ENCODE peak calls at places on chromosomes 16 and 17, in four cellular contexts. One of them, this sample, is unnamed.
A peak's percentile ranks its signal among the peaks of the same experiment; 100 is the strongest.

GRCh38 chr16:68290455-68290854 is 20.3 kb downstream of the SLC7A6OS start:
- DNase-seq in heart left ventricle: no peak
- DNase-seq in H9: no peak
- DNase-seq in foreskin keratinocyte: no peak
- DNase-seq in this sample: no peak

GRCh38 chr16:59394526-59394925 is 660.4 kb upstream of the GOT2 start:
- DNase-seq in heart left ventricle: no peak
- DNase-seq in H9: no peak
- DNase-seq in foreskin keratinocyte: no peak
- DNase-seq in this sample: no peak

GRCh38 chr17:60678118-60678444 is 430 bp downstream of the BCAS3 start:
- DNase-seq in heart left ventricle: no peak
- DNase-seq in H9: no peak
- DNase-seq in foreskin keratinocyte: no peak
- DNase-seq in this sample: no peak

GRCh38 chr16:84985079-84986065 is 26.0 kb downstream of the ZDHHC7 start:
- DNase-seq in heart left ventricle: no peak
- DNase-seq in H9: no peak
- DNase-seq in foreskin keratinocyte: peak; percentile 57
- DNase-seq in this sample: no peak

GRCh38 chr17:76492250-76492988 is 8.8 kb downstream of the RHBDF2 start:
- DNase-seq in heart left ventricle: no peak
- DNase-seq in H9: no peak
- DNase-seq in foreskin keratinocyte: no peak
- DNase-seq in this sample: peak; percentile 46

GRCh38 chr17:34151081-34151480 is 104.0 kb upstream of the CCL2 start:
- DNase-seq in heart left ventricle: no peak
- DNase-seq in H9: no peak
- DNase-seq in foreskin keratinocyte: no peak
- DNase-seq in this sample: no peak

GRCh38 chr17:41178843-41179616 is 1.0 kb upstream of the KRTAP4-2 start:
- DNase-seq in heart left ventricle: no peak
- DNase-seq in H9: no peak
- DNase-seq in foreskin keratinocyte: peak; percentile 29
- DNase-seq in this sample: no peak

GRCh38 chr17:1491406-1492248 is 859 bp downstream of the MYO1C start:
- DNase-seq in heart left ventricle: peak; percentile 82
- DNase-seq in H9: no peak
- DNase-seq in foreskin keratinocyte: no peak
- DNase-seq in this sample: peak; percentile 65

GRCh38 chr17:218711-219110 is 37.3 kb upstream of the DOC2B start:
- DNase-seq in heart left ventricle: peak; percentile 18
- DNase-seq in H9: no peak
- DNase-seq in foreskin keratinocyte: no peak
- DNase-seq in this sample: peak; percentile 10

GRCh38 chr17:214881-215331 is 33.5 kb upstream of the DOC2B start:
- DNase-seq in heart left ventricle: no peak
- DNase-seq in H9: no peak
- DNase-seq in foreskin keratinocyte: no peak
- DNase-seq in this sample: no peak

GRCh38 chr17:213286-214105 is 32.0 kb upstream of the DOC2B start:
- DNase-seq in heart left ventricle: no peak
- DNase-seq in H9: no peak
- DNase-seq in foreskin keratinocyte: no peak
- DNase-seq in this sample: peak; percentile 3

GRCh38 chr17:219696-220095 is 38.2 kb upstream of the DOC2B start:
- DNase-seq in heart left ventricle: no peak
- DNase-seq in H9: no peak
- DNase-seq in foreskin keratinocyte: no peak
- DNase-seq in this sample: peak; percentile 7

GRCh38 chr17:216625-217024 is 35.2 kb upstream of the DOC2B start:
- DNase-seq in heart left ventricle: no peak
- DNase-seq in H9: no peak
- DNase-seq in foreskin keratinocyte: no peak
- DNase-seq in this sample: no peak
- H3K27ac ChIP-seq in heart left ventricle: peak overlapping the region; percentile 61
- H3K27ac ChIP-seq in H9: no peak overlapping the region
- H3K27ac ChIP-seq in foreskin keratinocyte: no peak overlapping the region
- H3K27ac ChIP-seq in this sample: no peak overlapping the region

DNA sequence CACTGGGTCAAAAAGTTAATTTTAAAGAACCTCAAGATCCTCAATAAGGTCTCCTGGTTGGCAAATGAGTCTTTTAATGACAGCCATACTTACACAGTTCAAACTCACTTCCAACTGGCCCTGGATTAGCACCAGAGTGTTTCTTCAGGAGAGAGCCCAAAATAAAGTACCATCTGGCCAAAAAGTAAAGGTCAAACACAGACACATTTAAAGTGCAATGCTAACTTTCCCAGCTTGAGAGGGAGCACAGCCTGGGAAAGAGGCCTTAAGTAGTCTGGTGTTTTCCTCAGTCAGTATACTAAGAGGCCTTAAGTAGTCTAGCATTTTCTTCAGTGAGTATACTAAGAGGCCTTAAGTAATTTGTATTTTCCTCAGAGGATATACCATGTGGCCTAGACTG is 46.6 kb upstream of the ERN1 start:
- DNase-seq in heart left ventricle: no peak
- DNase-seq in H9: no peak
- DNase-seq in foreskin keratinocyte: no peak
- DNase-seq in this sample: no peak
- H3K27ac ChIP-seq in heart left ventricle: peak overlapping the region; percentile 77
- H3K27ac ChIP-seq in H9: no peak overlapping the region
- H3K27ac ChIP-seq in foreskin keratinocyte: no peak overlapping the region
- H3K27ac ChIP-seq in this sample: no peak overlapping the region

DNA sequence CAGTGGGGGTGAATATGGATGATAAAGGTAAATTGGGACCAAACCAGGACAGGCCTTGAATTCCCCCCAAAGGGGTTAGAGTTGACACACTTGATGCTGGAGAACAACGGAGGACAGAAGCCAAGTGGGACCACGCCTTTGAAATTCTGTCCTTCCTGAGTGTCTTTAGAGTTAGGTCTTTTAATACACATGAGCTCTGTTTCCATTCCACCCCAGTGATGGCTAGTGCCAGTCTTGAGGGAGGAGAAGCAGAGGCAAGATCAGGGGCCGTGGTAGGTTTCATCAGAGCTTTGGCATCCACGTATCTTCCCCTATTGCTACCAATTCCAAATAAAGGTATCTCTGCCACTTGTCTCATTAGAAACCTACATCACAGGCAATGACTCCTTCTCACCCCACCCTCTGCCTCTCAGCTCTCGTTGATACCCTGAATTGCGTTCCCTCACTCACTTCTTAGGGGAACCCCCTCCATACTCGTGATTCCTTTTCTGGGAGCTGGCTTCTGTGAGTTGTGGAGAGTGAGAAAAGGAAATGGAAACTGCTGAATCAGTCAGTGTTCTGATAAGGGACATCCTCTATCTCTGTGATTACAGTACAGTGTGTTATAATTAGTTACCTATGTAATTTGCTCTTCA is 2.4 kb upstream of the CCL3L1 start:
- DNase-seq in heart left ventricle: no peak
- DNase-seq in H9: no peak
- DNase-seq in foreskin keratinocyte: no peak
- DNase-seq in this sample: no peak
- H3K27ac ChIP-seq in heart left ventricle: no peak overlapping the region
- H3K27ac ChIP-seq in H9: no peak overlapping the region
- H3K27ac ChIP-seq in foreskin keratinocyte: no peak overlapping the region
- H3K27ac ChIP-seq in this sample: no peak overlapping the region

DNA sequence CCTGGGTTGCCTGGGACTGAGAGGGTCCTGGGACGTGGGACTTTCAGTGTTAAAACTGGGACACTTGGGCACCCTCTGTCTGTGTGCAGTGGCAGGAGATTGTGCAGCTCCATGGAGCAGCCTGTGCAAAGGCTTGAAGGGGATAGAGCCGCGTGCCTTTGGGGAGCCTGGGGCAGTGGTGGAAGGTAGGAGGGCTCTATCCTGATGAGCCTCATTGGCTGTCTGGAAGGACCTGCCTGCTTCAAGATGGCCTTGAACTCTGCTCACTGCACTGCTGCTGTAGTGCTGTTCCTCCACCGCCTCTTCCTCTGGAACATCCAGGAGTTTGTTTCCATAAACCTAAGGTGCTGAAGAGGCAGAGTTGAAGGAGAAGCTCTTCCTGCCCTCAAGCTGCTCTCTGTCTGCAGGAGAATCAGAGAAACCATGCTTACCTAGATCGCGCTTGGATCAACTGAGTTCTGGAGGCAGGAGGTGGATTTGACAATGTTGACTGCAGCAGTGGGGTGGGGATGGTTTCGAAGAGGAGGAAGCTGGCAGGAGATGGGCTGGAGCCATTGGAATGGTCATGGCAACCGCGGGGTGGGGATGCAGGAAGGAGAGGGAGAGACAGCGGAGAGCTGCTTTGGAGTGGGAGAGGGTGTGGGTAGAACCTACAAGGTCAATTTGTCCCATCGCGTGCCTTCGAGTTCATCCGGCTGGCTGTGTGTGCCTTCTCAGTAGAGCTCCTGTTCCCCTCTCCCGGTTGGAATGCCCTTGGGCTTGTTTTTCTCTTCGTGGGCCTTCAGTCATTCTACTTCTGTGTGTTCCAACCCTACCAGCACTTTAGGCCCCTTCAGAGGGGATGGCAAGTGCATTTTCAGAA is 3.7 kb downstream of the RMI2 start:
- DNase-seq in heart left ventricle: no peak
- DNase-seq in H9: no peak
- DNase-seq in foreskin keratinocyte: no peak
- DNase-seq in this sample: no peak
- H3K27ac ChIP-seq in heart left ventricle: no peak overlapping the region
- H3K27ac ChIP-seq in H9: no peak overlapping the region
- H3K27ac ChIP-seq in foreskin keratinocyte: peak overlapping the region; percentile 67
- H3K27ac ChIP-seq in this sample: peak overlapping the region; percentile 50

DNA sequence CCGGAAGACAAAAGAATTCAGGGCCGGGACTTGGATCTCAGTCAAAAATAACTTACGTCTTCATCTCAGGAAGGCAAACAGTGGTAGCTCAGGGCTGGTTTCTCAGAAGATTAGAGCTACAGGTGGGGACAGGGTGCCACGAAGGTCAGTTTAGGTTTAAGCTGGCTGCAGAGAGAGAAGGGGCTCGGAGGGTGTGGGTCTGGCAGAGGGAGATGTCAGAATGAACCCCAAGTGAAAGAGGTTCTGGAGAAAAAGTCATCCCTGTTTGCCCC is 4.2 kb upstream of the RHBDL3 start:
- DNase-seq in heart left ventricle: no peak
- DNase-seq in H9: no peak
- DNase-seq in foreskin keratinocyte: no peak
- DNase-seq in this sample: no peak
- H3K27ac ChIP-seq in heart left ventricle: no peak overlapping the region
- H3K27ac ChIP-seq in H9: no peak overlapping the region
- H3K27ac ChIP-seq in foreskin keratinocyte: no peak overlapping the region
- H3K27ac ChIP-seq in this sample: no peak overlapping the region

GRCh38 chr16:17290237-17290636 is 180.5 kb downstream of the XYLT1 start:
- DNase-seq in heart left ventricle: no peak
- DNase-seq in H9: no peak
- DNase-seq in foreskin keratinocyte: no peak
- DNase-seq in this sample: no peak

GRCh38 chr16:17287401-17287800 is 183.4 kb downstream of the XYLT1 start:
- DNase-seq in heart left ventricle: no peak
- DNase-seq in H9: no peak
- DNase-seq in foreskin keratinocyte: no peak
- DNase-seq in this sample: no peak

GRCh38 chr16:17289050-17289449 is 181.7 kb downstream of the XYLT1 start:
- DNase-seq in heart left ventricle: no peak
- DNase-seq in H9: no peak
- DNase-seq in foreskin keratinocyte: no peak
- DNase-seq in this sample: no peak

GRCh38 chr16:17291289-17291688 is 179.5 kb downstream of the XYLT1 start:
- DNase-seq in heart left ventricle: no peak
- DNase-seq in H9: no peak
- DNase-seq in foreskin keratinocyte: no peak
- DNase-seq in this sample: no peak

DNA sequence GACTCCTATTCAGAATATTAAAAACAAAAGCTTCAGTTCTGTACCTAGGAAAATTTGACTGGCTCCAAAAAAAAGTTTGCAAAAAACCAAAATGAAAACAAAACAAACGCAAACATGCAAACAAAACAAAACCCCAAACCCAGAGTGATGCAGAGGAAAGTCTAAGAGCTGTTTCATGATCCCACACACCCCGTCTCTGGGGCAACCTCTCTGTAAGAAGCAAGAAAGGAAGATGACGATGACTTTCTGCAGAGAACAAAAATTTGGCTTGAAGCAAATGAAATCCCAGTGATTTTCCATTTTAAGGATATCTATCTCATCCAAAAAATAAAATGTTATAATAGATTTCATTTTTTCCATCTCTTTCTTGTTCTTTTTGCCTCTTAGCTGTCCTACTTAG is 181.1 kb downstream of the XYLT1 start:
- DNase-seq in heart left ventricle: no peak
- DNase-seq in H9: no peak
- DNase-seq in foreskin keratinocyte: no peak
- DNase-seq in this sample: no peak
- H3K27ac ChIP-seq in heart left ventricle: no peak overlapping the region
- H3K27ac ChIP-seq in H9: no peak overlapping the region
- H3K27ac ChIP-seq in foreskin keratinocyte: no peak overlapping the region
- H3K27ac ChIP-seq in this sample: no peak overlapping the region

DNA sequence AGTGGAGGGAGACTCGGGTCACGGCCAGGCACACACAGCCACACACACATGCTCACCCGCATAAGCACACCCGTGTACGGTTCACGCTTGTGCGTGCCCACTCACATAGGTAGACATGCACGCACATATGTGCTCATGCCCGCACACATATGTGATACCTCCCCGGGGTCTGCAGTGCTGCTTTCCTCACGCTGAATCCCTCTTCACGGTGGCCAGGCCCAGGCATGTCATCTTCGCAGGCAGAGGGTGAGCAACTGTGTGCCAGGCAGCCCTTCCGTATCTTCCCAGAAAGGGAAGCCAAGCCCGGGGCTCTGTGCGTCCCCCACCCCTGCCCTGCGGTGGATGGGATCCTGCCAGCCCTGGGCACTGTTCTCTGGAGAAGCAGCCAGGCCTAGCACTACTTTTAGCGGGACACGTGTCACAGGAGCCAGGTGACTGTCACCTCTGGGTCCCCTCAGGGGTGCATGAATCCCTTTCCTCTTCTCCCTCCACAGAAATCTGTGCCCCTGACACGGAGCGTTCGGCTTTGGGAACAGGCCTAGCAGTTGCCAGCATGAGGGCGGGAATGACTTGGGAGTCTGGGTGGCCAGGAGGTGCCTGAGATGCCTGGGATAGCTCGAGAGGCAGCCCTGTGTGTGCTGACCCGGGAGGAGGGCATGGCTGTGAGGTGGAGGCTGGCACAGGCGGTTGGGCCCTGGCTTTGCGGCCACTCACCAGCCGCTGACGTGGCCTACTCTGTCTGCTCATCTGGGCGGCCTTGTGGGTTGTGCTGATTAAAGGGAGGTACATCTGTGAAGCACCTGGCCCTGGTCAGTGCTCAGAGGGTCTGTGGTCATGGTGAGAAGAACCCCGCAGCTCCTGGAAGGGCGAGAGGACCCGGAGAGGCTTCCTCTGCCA is 47.5 kb downstream of the BAIAP2 start:
- DNase-seq in heart left ventricle: peak; percentile 70
- DNase-seq in H9: no peak
- DNase-seq in foreskin keratinocyte: peak; percentile 65
- DNase-seq in this sample: peak; percentile 37
- H3K27ac ChIP-seq in heart left ventricle: peak overlapping the region; percentile 61
- H3K27ac ChIP-seq in H9: no peak overlapping the region
- H3K27ac ChIP-seq in foreskin keratinocyte: peak overlapping the region; percentile 95
- H3K27ac ChIP-seq in this sample: peak overlapping the region; percentile 67

DNA sequence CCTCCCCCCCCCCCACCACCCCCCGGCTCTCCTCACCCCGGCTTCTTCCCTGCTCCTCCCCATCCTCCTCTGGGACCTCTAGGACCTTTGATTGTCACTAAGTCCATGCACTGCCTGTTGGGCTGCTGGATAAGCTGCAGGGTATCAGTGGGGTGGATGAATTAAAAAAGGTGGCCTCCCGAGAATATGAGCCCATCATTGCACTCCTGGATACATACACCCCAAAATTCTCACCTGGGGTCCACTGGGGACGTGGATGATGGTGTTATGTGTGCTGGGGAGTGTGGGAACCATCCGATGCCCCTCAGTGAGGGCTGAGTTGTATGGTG is 88.8 kb downstream of the IRF8 start:
- DNase-seq in heart left ventricle: no peak
- DNase-seq in H9: no peak
- DNase-seq in foreskin keratinocyte: no peak
- DNase-seq in this sample: no peak
- H3K27ac ChIP-seq in heart left ventricle: no peak overlapping the region
- H3K27ac ChIP-seq in H9: no peak overlapping the region
- H3K27ac ChIP-seq in foreskin keratinocyte: no peak overlapping the region
- H3K27ac ChIP-seq in this sample: no peak overlapping the region

This sample was measured in body of pancreas.